ENCODE peak calls at places on chromosomes 1 and 21, in four cellular contexts. One of them, this sample, is unnamed.

GRCh38 chr1:45414746-45415145 is 74.5 kb upstream of the MUTYH start:
- DNase-seq in H1: no peak
- DNase-seq in K562: no peak
- DNase-seq in HCT116: no peak
- DNase-seq in this sample: no peak

GRCh38 chr1:189424746-189425331 is 1052.8 kb downstream of the BRINP3 start:
- DNase-seq in H1: no peak
- DNase-seq in K562: no peak
- DNase-seq in HCT116: no peak
- DNase-seq in this sample: no peak

GRCh38 chr1:43373034-43373940 is 5.5 kb upstream of the ELOVL1 start:
- DNase-seq in K562: no peak
- DNase-seq in H1: no peak
- DNase-seq in HCT116: peak; percentile 86
- DNase-seq in this sample: no peak

GRCh38 chr1:208731976-208732821 is 488.0 kb upstream of the PLXNA2 start:
- DNase-seq in H1: no peak
- DNase-seq in K562: no peak
- DNase-seq in HCT116: no peak
- DNase-seq in this sample: peak; percentile 24

GRCh38 chr1:7421471-7422075 is 349.5 kb upstream of the VAMP3 start:
- DNase-seq in HCT116: no peak
- DNase-seq in H1: no peak
- DNase-seq in K562: no peak
- DNase-seq in this sample: no peak

GRCh38 chr1:211581521-211581920 is 2.6 kb upstream of the SLC30A1 start:
- DNase-seq in HCT116: no peak
- DNase-seq in H1: no peak
- DNase-seq in K562: no peak
- DNase-seq in this sample: no peak

GRCh38 chr21:42734323-42734971 is 81.0 kb downstream of the PDE9A start:
- DNase-seq in H1: no peak
- DNase-seq in HCT116: no peak
- DNase-seq in K562: no peak
- DNase-seq in this sample: no peak

GRCh38 chr1:1858382-1859086 is 32.4 kb downstream of the GNB1 start:
- DNase-seq in K562: peak; percentile 89
- DNase-seq in H1: no peak
- DNase-seq in HCT116: no peak
- DNase-seq in this sample: no peak

GRCh38 chr21:38261851-38262250 is 5.1 kb downstream of the KCNJ15 start:
- DNase-seq in K562: no peak
- DNase-seq in HCT116: no peak
- DNase-seq in H1: no peak
- DNase-seq in this sample: no peak

GRCh38 chr21:42309753-42310213 is 5.4 kb downstream of the TFF3 start:
- DNase-seq in H1: peak; percentile 96
- DNase-seq in K562: peak; percentile 65
- DNase-seq in HCT116: peak; percentile 6
- DNase-seq in this sample: no peak

GRCh38 chr1:228037401-228038386 is 30.9 kb downstream of the WNT3A start:
- DNase-seq in H1: peak; percentile 62
- DNase-seq in K562: peak; percentile 20
- DNase-seq in HCT116: no peak
- DNase-seq in this sample: no peak

GRCh38 chr1:30571380-30571779 is 152.0 kb downstream of the MATN1 start:
- DNase-seq in HCT116: no peak
- DNase-seq in H1: no peak
- DNase-seq in K562: no peak
- DNase-seq in this sample: no peak

GRCh38 chr1:23436520-23437354 is 12.2 kb upstream of the TCEA3 start:
- DNase-seq in HCT116: no peak
- DNase-seq in K562: peak; percentile 85
- DNase-seq in H1: peak; percentile 99
- DNase-seq in this sample: no peak

GRCh38 chr21:32978346-32979270 is 47.1 kb upstream of the OLIG2 start:
- DNase-seq in K562: no peak
- DNase-seq in HCT116: no peak
- DNase-seq in H1: no peak
- DNase-seq in this sample: no peak

GRCh38 chr1:229879746-229880145 is 187.3 kb upstream of the GALNT2 start:
- DNase-seq in HCT116: no peak
- DNase-seq in H1: no peak
- DNase-seq in K562: no peak
- DNase-seq in this sample: no peak

GRCh38 chr1:40825430-40825778 is 36.8 kb downstream of the CITED4 start:
- DNase-seq in H1: no peak
- DNase-seq in K562: no peak
- DNase-seq in HCT116: no peak
- DNase-seq in this sample: no peak

GRCh38 chr1:64839732-64840405 is 95.0 kb downstream of the RAVER2 start:
- DNase-seq in HCT116: no peak
- DNase-seq in H1: no peak
- DNase-seq in K562: no peak
- DNase-seq in this sample: no peak

GRCh38 chr1:26768755-26769154 is 19.0 kb upstream of the PIGV start:
- DNase-seq in HCT116: no peak
- DNase-seq in K562: no peak
- DNase-seq in H1: no peak
- DNase-seq in this sample: no peak

GRCh38 chr1:230744382-230744781 is 2.8 kb upstream of the CAPN9 start:
- DNase-seq in H1: no peak
- DNase-seq in HCT116: no peak
- DNase-seq in K562: no peak
- DNase-seq in this sample: no peak

GRCh38 chr1:216140650-216141547 is 282.3 kb downstream of the USH2A start:
- DNase-seq in K562: no peak
- DNase-seq in H1: no peak
- DNase-seq in HCT116: no peak
- DNase-seq in this sample: no peak

GRCh38 chr1:5239911-5240310 is 585.5 kb downstream of the AJAP1 start:
- DNase-seq in K562: no peak
- DNase-seq in H1: no peak
- DNase-seq in HCT116: no peak
- DNase-seq in this sample: no peak

GRCh38 chr1:50346621-50347020 is 76.6 kb downstream of the DMRTA2 start:
- DNase-seq in K562: no peak
- DNase-seq in HCT116: no peak
- DNase-seq in H1: no peak
- DNase-seq in this sample: no peak

GRCh38 chr1:200240655-200241054 is 169.2 kb downstream of the ZNF281 start:
- DNase-seq in K562: no peak
- DNase-seq in H1: no peak
- DNase-seq in HCT116: no peak
- DNase-seq in this sample: no peak

GRCh38 chr1:118992868-118993711 is 4.9 kb upstream of the TBX15 start:
- DNase-seq in HCT116: no peak
- DNase-seq in H1: peak; percentile 71
- DNase-seq in K562: no peak
- DNase-seq in this sample: no peak

GRCh38 chr1:156051011-156051725 is 2.4 kb downstream of the UBQLN4 start:
- DNase-seq in HCT116: no peak
- DNase-seq in K562: no peak
- DNase-seq in H1: no peak
- DNase-seq in this sample: no peak

GRCh38 chr1:50967416-50968020 is 2.5 kb upstream of the CDKN2C start:
- DNase-seq in H1: no peak
- DNase-seq in HCT116: no peak
- DNase-seq in K562: peak; percentile 67
- DNase-seq in this sample: no peak

GRCh38 chr1:215749423-215749822 is 182.3 kb downstream of the KCTD3 start:
- DNase-seq in H1: no peak
- DNase-seq in HCT116: no peak
- DNase-seq in K562: no peak
- DNase-seq in this sample: no peak

GRCh38 chr1:203475012-203475981 is at the start of gene PRELP:
- DNase-seq in K562: no peak
- DNase-seq in H1: no peak
- DNase-seq in HCT116: no peak
- DNase-seq in this sample: no peak

GRCh38 chr1:52706136-52706670 is 8.1 kb upstream of the COA7 start:
- DNase-seq in H1: no peak
- DNase-seq in K562: no peak
- DNase-seq in HCT116: no peak
- DNase-seq in this sample: no peak

GRCh38 chr1:194024659-194025058 is 838.2 kb upstream of the B3GALT2 start:
- DNase-seq in K562: no peak
- DNase-seq in H1: no peak
- DNase-seq in HCT116: no peak
- DNase-seq in this sample: no peak

GRCh38 chr1:30965914-30966313 is 57.4 kb upstream of the SDC3 start:
- DNase-seq in H1: no peak
- DNase-seq in K562: no peak
- DNase-seq in HCT116: no peak
- DNase-seq in this sample: no peak

GRCh38 chr1:19877821-19878636 is 4.2 kb upstream of the OTUD3 start:
- DNase-seq in HCT116: no peak
- DNase-seq in K562: peak; percentile 86
- DNase-seq in H1: no peak
- DNase-seq in this sample: no peak

GRCh38 chr1:154831470-154831869 is 38.6 kb downstream of the KCNN3 start:
- DNase-seq in K562: no peak
- DNase-seq in H1: no peak
- DNase-seq in HCT116: no peak
- DNase-seq in this sample: no peak

GRCh38 chr21:34282223-34282622 is 81.6 kb upstream of the KCNE2 start:
- DNase-seq in K562: no peak
- DNase-seq in HCT116: no peak
- DNase-seq in H1: no peak
- DNase-seq in this sample: no peak

GRCh38 chr1:2103901-2104590 is 53.8 kb downstream of the PRKCZ start:
- DNase-seq in HCT116: no peak
- DNase-seq in K562: no peak
- DNase-seq in H1: no peak
- DNase-seq in this sample: no peak

GRCh38 chr1:94236630-94237290 is 624 bp downstream of the ARHGAP29 start:
- DNase-seq in K562: no peak
- DNase-seq in H1: no peak
- DNase-seq in HCT116: no peak
- DNase-seq in this sample: no peak
- TF ChIP-seq SP1 in K562: no peak
- TF ChIP-seq SP1 in H1: no peak
- TF ChIP-seq SP1 in HCT116: no peak
- TF ChIP-seq SP1 in this sample: no peak

DNA sequence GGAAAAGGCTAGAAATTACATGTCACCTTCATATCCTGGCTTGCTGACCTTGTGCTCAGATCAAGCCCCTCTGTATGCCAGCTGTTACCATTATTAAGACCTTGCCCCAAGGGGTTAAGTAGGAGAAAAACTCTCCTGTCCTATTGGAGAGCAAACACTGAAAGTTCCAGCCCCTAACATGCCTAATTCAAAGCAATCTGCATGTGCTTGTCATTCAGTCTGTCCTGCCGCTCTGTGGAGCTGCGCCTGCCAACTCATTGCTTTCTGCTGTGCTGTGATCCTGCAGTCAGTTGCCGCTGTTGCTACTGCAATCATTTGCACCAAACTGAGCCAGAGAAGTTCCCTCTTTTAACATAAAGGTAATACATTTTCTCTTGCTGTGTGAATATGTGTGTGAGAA is 113.4 kb downstream of the DISP1 start:
- DNase-seq in K562: peak; percentile 10
- DNase-seq in HCT116: no peak
- DNase-seq in H1: peak; percentile 55
- DNase-seq in this sample: no peak
- H3K27ac ChIP-seq in K562: no peak overlapping the region
- H3K27ac ChIP-seq in HCT116: no peak overlapping the region
- H3K27ac ChIP-seq in H1: no peak overlapping the region
- H3K27ac ChIP-seq in this sample: no peak overlapping the region

GRCh38 chr1:115978292-115978941 is 2.1 kb downstream of the SLC22A15 start:
- DNase-seq in K562: no peak
- DNase-seq in HCT116: no peak
- DNase-seq in H1: no peak
- DNase-seq in this sample: no peak
- TF ChIP-seq SP1 in K562: no peak
- TF ChIP-seq SP1 in HCT116: no peak
- TF ChIP-seq SP1 in H1: no peak
- TF ChIP-seq SP1 in this sample: no peak

DNA sequence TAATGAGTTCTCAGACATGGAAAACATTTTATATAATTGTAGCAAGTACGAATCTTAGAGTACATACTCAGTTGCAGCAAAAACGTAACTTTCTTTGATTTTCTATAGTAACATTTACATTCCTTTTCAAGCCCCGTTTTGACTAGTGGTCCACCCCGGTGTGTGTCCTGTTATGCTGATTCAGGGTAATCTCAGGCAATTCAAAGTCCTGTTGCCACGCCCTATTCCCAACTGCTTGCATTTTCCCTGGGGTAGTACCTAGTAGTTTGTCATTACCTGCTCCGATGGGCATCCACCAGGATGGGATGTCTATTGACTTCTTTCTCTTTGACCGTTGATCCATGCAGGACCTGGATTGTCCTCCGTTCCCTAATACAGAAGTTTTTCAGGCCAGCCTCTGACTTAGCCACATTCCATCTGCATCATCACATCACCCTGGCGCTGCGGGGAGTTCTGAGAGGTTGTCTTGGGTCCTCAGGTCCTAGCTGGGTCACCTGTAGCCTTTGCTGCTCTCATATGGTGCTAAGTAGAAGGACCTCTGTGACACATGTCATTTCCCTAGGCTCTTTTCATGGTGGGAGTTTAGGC is 15.0 kb upstream of the FCAMR start:
- DNase-seq in H1: no peak
- DNase-seq in HCT116: no peak
- DNase-seq in K562: no peak
- DNase-seq in this sample: no peak
- H3K27ac ChIP-seq in H1: no peak overlapping the region
- H3K27ac ChIP-seq in HCT116: no peak overlapping the region
- H3K27ac ChIP-seq in K562: no peak overlapping the region
- H3K27ac ChIP-seq in this sample: no peak overlapping the region

GRCh38 chr1:167805041-167805556 is 83.3 kb downstream of the MPZL1 start:
- DNase-seq in HCT116: no peak
- DNase-seq in K562: no peak
- DNase-seq in H1: no peak
- DNase-seq in this sample: peak; percentile 31
- TF ChIP-seq SP1 in HCT116: no peak
- TF ChIP-seq SP1 in K562: no peak
- TF ChIP-seq SP1 in H1: no peak
- TF ChIP-seq SP1 in this sample: no peak

This sample was measured in GM12878.